ENCODE peak calls at places on chromosomes 16 and 17, in six cellular contexts. D is neural progenitor cell, K is SK-N-SH, T is GM23248, I is PC-3, F is HCT116. J is an unnamed sample.
A peak's percentile ranks its signal among the peaks of the same experiment; 100 is the strongest.

GRCh38 chr16:89319883-89320716 is 102.6 kb downstream of the ZNF778 start:
- DNase-seq in T (peak; percentile 93), I (peak; percentile 89), F (no peak), D (no peak), K (no peak), J (peak; percentile 57)

GRCh38 chr16:85057212-85057889 is 29.8 kb downstream of the KIAA0513 start:
- DNase-seq in I (peak; percentile 17), F (peak; percentile 19), D (no peak), K (no peak), T (no peak), J (no peak)

GRCh38 chr16:79972053-79972704 is 371.6 kb upstream of the MAF start:
- DNase-seq in T (no peak), K (no peak), F (no peak), D (no peak), I (no peak), J (no peak)

GRCh38 chr17:7380855-7381683 is at the start of gene TNK1:
- DNase-seq in D (peak; percentile 72), F (no peak), I (peak; percentile 49), K (peak; percentile 64), T (peak; percentile 48), J (no peak)

GRCh38 chr16:88769617-88770458 is 15.2 kb downstream of the PIEZO1 start:
- DNase-seq in K (peak; percentile 76), F (no peak), T (peak; percentile 59), I (peak; percentile 48), D (peak; percentile 92), J (no peak)

GRCh38 chr16:87384162-87384999 is 805 bp upstream of the FBXO31 start:
- DNase-seq in T (peak; percentile 80), F (no peak), K (peak; percentile 82), I (no peak), D (no peak), J (no peak)

GRCh38 chr17:80947200-80947940 is 44.3 kb upstream of the CHMP6 start:
- DNase-seq in K (no peak), I (no peak), F (no peak), D (no peak), T (no peak), J (no peak)

GRCh38 chr16:77782694-77783093 is 5.7 kb upstream of the VAT1L start:
- DNase-seq in F (peak; percentile 7), T (peak; percentile 32), D (no peak), K (peak; percentile 31), I (no peak), J (no peak)

GRCh38 chr17:82097187-82097918 is 683 bp downstream of the FASN start:
- DNase-seq in T (peak; percentile 82), F (no peak), I (peak; percentile 31), D (peak; percentile 74), K (peak; percentile 91), J (peak; percentile 30)

GRCh38 chr17:6140188-6140587 is 70.0 kb downstream of the WSCD1 start:
- DNase-seq in I (no peak), T (no peak), K (no peak), D (no peak), F (no peak), J (no peak)

GRCh38 chr17:78879679-78880186 is 23.3 kb downstream of the CEP295NL start:
- DNase-seq in I (no peak), T (peak; percentile 94), F (no peak), D (no peak), K (peak; percentile 76), J (no peak)

GRCh38 chr17:17882182-17882581 is 45.4 kb upstream of the SREBF1 start:
- DNase-seq in K (no peak), I (no peak), D (no peak), T (no peak), F (no peak), J (no peak)

GRCh38 chr17:54972406-54973138 is 4.0 kb downstream of the STXBP4 start:
- DNase-seq in K (no peak), D (no peak), I (no peak), T (no peak), F (no peak), J (no peak)
- H3K9ac ChIP-seq in K (no peak overlapping the region), D (no peak overlapping the region), I (no peak overlapping the region), T (no peak overlapping the region), F (no peak overlapping the region), J (no peak overlapping the region)

GRCh38 chr16:59887856-59888255 is 1153.7 kb upstream of the GOT2 start:
- DNase-seq in K (no peak), D (no peak), I (no peak), T (peak; percentile 11), F (no peak), J (no peak)

GRCh38 chr16:59881366-59881765 is 1147.2 kb upstream of the GOT2 start:
- DNase-seq in F (no peak), K (no peak), D (peak; percentile 7), I (no peak), T (no peak), J (no peak)

GRCh38 chr16:59880626-59881025 is 1146.5 kb upstream of the GOT2 start:
- DNase-seq in F (no peak), K (no peak), I (peak; percentile 4), T (no peak), D (no peak), J (no peak)

DNA sequence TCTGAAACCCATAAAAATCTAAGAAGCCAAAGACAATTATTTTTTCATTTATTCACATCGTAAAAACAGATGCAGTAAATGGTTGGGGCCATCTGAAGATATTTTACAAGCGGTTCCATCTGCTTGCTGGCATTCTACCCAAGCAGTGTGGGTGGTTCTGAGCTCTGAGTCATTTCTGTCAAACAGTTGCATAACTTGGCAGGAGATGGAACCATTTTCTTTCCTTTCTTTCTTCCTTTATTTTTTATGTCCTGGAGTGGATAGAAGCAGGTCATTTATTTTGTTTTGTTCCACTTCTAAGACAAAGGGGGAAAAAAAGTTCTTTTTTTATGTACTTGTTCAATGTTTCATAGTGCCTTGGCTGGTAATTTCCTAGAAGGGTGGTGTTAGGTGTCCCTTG is 1151.9 kb upstream of the GOT2 start:
- DNase-seq in D (no peak), I (peak; percentile 46), T (peak; percentile 71), K (no peak), F (no peak), J (no peak)
- TF ChIP-seq EZH2phosphoT487 in D (no peak), I (no peak), T (no peak), K (no peak), F (no peak), J (no peak)

DNA sequence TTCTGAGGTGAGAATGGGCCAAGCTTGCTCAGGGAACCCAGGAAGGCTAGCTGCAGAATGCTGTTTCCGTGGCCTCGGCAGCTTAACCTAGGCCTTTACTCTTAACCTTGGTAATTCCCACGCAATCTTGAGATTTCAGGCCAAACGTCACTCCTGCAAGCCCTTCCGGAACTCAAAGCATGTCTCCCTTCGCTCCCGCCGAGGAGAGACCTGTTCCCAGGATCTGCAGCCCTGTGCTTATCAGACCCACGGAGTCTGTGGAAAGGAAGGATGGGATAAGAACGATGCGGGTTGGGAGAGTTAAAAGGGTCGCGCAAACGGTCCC is 524 bp upstream of the ZFP3 start:
- DNase-seq in K (no peak), D (no peak), I (no peak), F (no peak), T (no peak), J (no peak)
- H3K4me3 ChIP-seq in K (peak overlapping the region; percentile 69), D (no peak overlapping the region), I (peak overlapping the region; percentile 72), F (no peak overlapping the region), T (peak overlapping the region; percentile 82), J (no peak overlapping the region)

DNA sequence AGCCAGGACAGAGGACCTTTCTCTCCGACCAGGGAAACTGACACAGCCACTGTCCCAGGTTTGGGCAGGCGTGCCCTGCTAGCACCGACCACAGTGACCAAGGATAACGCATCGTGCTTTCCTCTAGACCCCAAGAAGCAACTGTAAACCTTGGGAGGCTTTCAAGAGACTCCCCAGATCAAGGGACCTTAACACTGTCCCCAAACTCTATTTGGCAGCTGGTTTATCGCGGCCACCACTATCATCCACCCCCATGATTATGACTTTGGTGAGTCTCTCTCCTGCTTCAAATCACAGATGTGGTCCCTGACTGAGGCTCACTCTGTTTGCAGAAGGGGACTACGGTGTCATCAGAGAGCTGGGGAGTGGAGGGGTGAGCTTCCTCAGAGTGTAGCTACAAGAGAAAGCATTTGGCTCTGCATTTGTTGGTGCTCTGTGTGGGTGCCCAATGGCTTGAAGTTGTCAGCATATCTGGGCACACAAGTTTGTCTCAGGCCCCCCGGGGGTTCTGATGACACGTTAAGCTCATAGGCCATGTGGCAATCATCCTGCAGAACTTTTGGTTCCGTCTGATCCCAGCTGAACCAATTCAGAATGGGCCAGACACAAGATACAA is 408.0 kb downstream of the SLC39A11 start:
- DNase-seq in I (peak; percentile 53), D (no peak), F (no peak), T (no peak), K (no peak), J (no peak)
- H3K9ac ChIP-seq in I (peak overlapping the region; percentile 87), D (no peak overlapping the region), F (peak overlapping the region; percentile 46), T (peak overlapping the region; percentile 5), K (no peak overlapping the region), J (no peak overlapping the region)

GRCh38 chr17:74949455-74950115 is 13.9 kb downstream of the OTOP3 start:
- DNase-seq in I (no peak), F (no peak), D (no peak), K (no peak), T (no peak), J (no peak)
- TF ChIP-seq EZH2phosphoT487 in I (no peak), F (no peak), D (no peak), K (no peak), T (no peak), J (no peak)